ENCODE peak calls at places on chromosomes 16 and 17, in eight cellular contexts. One of them, this sample, is unnamed.

GRCh38 chr17:66448008-66448644 is 145.7 kb downstream of the PRKCA start:
- DNase-seq in substantia nigra: no peak
- DNase-seq in thyroid gland: no peak
- DNase-seq in A549: no peak
- DNase-seq in CD8-positive, alpha-beta T cell: no peak
- DNase-seq in neuronal stem cell: no peak
- DNase-seq in kidney: no peak
- DNase-seq in CD4-positive, alpha-beta memory T cell: no peak
- DNase-seq in this sample: no peak

GRCh38 chr17:4319221-4319620 is 47.3 kb downstream of the UBE2G1 start:
- DNase-seq in thyroid gland: no peak
- DNase-seq in kidney: no peak
- DNase-seq in substantia nigra: no peak
- DNase-seq in A549: no peak
- DNase-seq in neuronal stem cell: no peak
- DNase-seq in CD8-positive, alpha-beta T cell: no peak
- DNase-seq in CD4-positive, alpha-beta memory T cell: no peak
- DNase-seq in this sample: no peak

GRCh38 chr17:41695954-41696720 is 7.5 kb downstream of the EIF1 start:
- DNase-seq in neuronal stem cell: peak
- DNase-seq in A549: peak
- DNase-seq in kidney: no peak
- DNase-seq in CD8-positive, alpha-beta T cell: peak
- DNase-seq in thyroid gland: peak
- DNase-seq in substantia nigra: no peak
- DNase-seq in CD4-positive, alpha-beta memory T cell: peak
- DNase-seq in this sample: peak

GRCh38 chr17:63740464-63741181 is 976 bp downstream of the STRADA start:
- DNase-seq in A549: no peak
- DNase-seq in neuronal stem cell: no peak
- DNase-seq in CD8-positive, alpha-beta T cell: no peak
- DNase-seq in thyroid gland: no peak
- DNase-seq in substantia nigra: no peak
- DNase-seq in kidney: no peak
- DNase-seq in CD4-positive, alpha-beta memory T cell: peak
- DNase-seq in this sample: no peak

GRCh38 chr17:27324940-27325339 is 31.0 kb downstream of the WSB1 start:
- DNase-seq in kidney: no peak
- DNase-seq in CD8-positive, alpha-beta T cell: no peak
- DNase-seq in substantia nigra: no peak
- DNase-seq in thyroid gland: no peak
- DNase-seq in A549: no peak
- DNase-seq in neuronal stem cell: no peak
- DNase-seq in CD4-positive, alpha-beta memory T cell: no peak
- DNase-seq in this sample: no peak

GRCh38 chr16:15879255-15879804 is 9.1 kb downstream of the CEP20 start:
- DNase-seq in A549: peak
- DNase-seq in substantia nigra: no peak
- DNase-seq in thyroid gland: no peak
- DNase-seq in neuronal stem cell: no peak
- DNase-seq in CD4-positive, alpha-beta memory T cell: no peak
- DNase-seq in CD8-positive, alpha-beta T cell: no peak
- DNase-seq in kidney: no peak
- DNase-seq in this sample: no peak

GRCh38 chr17:76336756-76337412 is 16.8 kb downstream of the PRPSAP1 start:
- DNase-seq in CD8-positive, alpha-beta T cell: no peak
- DNase-seq in neuronal stem cell: peak
- DNase-seq in substantia nigra: no peak
- DNase-seq in A549: no peak
- DNase-seq in kidney: no peak
- DNase-seq in CD4-positive, alpha-beta memory T cell: no peak
- DNase-seq in thyroid gland: no peak
- DNase-seq in this sample: no peak

GRCh38 chr17:3770471-3770870 is 30.5 kb downstream of the ITGAE start:
- DNase-seq in CD8-positive, alpha-beta T cell: peak
- DNase-seq in kidney: peak
- DNase-seq in CD4-positive, alpha-beta memory T cell: no peak
- DNase-seq in neuronal stem cell: no peak
- DNase-seq in A549: no peak
- DNase-seq in substantia nigra: no peak
- DNase-seq in thyroid gland: no peak
- DNase-seq in this sample: no peak

GRCh38 chr17:13940858-13941665 is 128.2 kb upstream of the COX10 start:
- DNase-seq in substantia nigra: no peak
- DNase-seq in A549: peak
- DNase-seq in neuronal stem cell: no peak
- DNase-seq in kidney: no peak
- DNase-seq in thyroid gland: no peak
- DNase-seq in CD4-positive, alpha-beta memory T cell: no peak
- DNase-seq in CD8-positive, alpha-beta T cell: no peak
- DNase-seq in this sample: no peak

GRCh38 chr16:80527297-80527696 is 13.5 kb upstream of the DYNLRB2 start:
- DNase-seq in CD4-positive, alpha-beta memory T cell: peak
- DNase-seq in CD8-positive, alpha-beta T cell: peak
- DNase-seq in thyroid gland: no peak
- DNase-seq in substantia nigra: no peak
- DNase-seq in neuronal stem cell: peak
- DNase-seq in kidney: no peak
- DNase-seq in A549: peak
- DNase-seq in this sample: no peak

GRCh38 chr16:81495321-81496234 is 51.0 kb downstream of the CMIP start:
- DNase-seq in CD8-positive, alpha-beta T cell: no peak
- DNase-seq in CD4-positive, alpha-beta memory T cell: no peak
- DNase-seq in kidney: peak
- DNase-seq in substantia nigra: no peak
- DNase-seq in A549: no peak
- DNase-seq in thyroid gland: no peak
- DNase-seq in neuronal stem cell: no peak
- DNase-seq in this sample: no peak

GRCh38 chr17:42233148-42233547 is 38.9 kb upstream of the GHDC start:
- DNase-seq in thyroid gland: no peak
- DNase-seq in kidney: no peak
- DNase-seq in CD8-positive, alpha-beta T cell: no peak
- DNase-seq in A549: no peak
- DNase-seq in neuronal stem cell: no peak
- DNase-seq in CD4-positive, alpha-beta memory T cell: no peak
- DNase-seq in substantia nigra: no peak
- DNase-seq in this sample: no peak

GRCh38 chr17:30000001-30000754 is 58.7 kb downstream of the EFCAB5 start:
- DNase-seq in kidney: no peak
- DNase-seq in thyroid gland: no peak
- DNase-seq in substantia nigra: no peak
- DNase-seq in A549: peak
- DNase-seq in neuronal stem cell: no peak
- DNase-seq in CD8-positive, alpha-beta T cell: no peak
- DNase-seq in CD4-positive, alpha-beta memory T cell: peak
- DNase-seq in this sample: no peak

GRCh38 chr17:8606415-8606814 is 24.1 kb downstream of the MYH10 start:
- DNase-seq in A549: no peak
- DNase-seq in CD4-positive, alpha-beta memory T cell: no peak
- DNase-seq in CD8-positive, alpha-beta T cell: no peak
- DNase-seq in neuronal stem cell: no peak
- DNase-seq in substantia nigra: no peak
- DNase-seq in thyroid gland: peak
- DNase-seq in kidney: no peak
- DNase-seq in this sample: no peak

GRCh38 chr17:72920513-72920912 is 172.0 kb downstream of the SLC39A11 start:
- DNase-seq in substantia nigra: no peak
- DNase-seq in neuronal stem cell: no peak
- DNase-seq in CD8-positive, alpha-beta T cell: no peak
- DNase-seq in kidney: no peak
- DNase-seq in CD4-positive, alpha-beta memory T cell: no peak
- DNase-seq in A549: no peak
- DNase-seq in thyroid gland: no peak
- DNase-seq in this sample: no peak

GRCh38 chr16:89607937-89608740 is 5.3 kb upstream of the DPEP1 start:
- DNase-seq in thyroid gland: no peak
- DNase-seq in substantia nigra: no peak
- DNase-seq in kidney: no peak
- DNase-seq in CD8-positive, alpha-beta T cell: no peak
- DNase-seq in CD4-positive, alpha-beta memory T cell: no peak
- DNase-seq in A549: no peak
- DNase-seq in neuronal stem cell: no peak
- DNase-seq in this sample: no peak

GRCh38 chr17:57860414-57860999 is 10.7 kb upstream of the MRPS23 start:
- DNase-seq in thyroid gland: no peak
- DNase-seq in neuronal stem cell: no peak
- DNase-seq in A549: no peak
- DNase-seq in CD8-positive, alpha-beta T cell: no peak
- DNase-seq in substantia nigra: no peak
- DNase-seq in kidney: no peak
- DNase-seq in CD4-positive, alpha-beta memory T cell: no peak
- DNase-seq in this sample: no peak

GRCh38 chr16:3841729-3842508 is 38.6 kb downstream of the CREBBP start:
- DNase-seq in substantia nigra: no peak
- DNase-seq in CD4-positive, alpha-beta memory T cell: no peak
- DNase-seq in CD8-positive, alpha-beta T cell: no peak
- DNase-seq in kidney: no peak
- DNase-seq in A549: no peak
- DNase-seq in thyroid gland: no peak
- DNase-seq in neuronal stem cell: no peak
- DNase-seq in this sample: no peak

GRCh38 chr16:63005356-63005755 is 969.1 kb upstream of the CDH8 start:
- DNase-seq in neuronal stem cell: no peak
- DNase-seq in CD8-positive, alpha-beta T cell: no peak
- DNase-seq in thyroid gland: no peak
- DNase-seq in CD4-positive, alpha-beta memory T cell: no peak
- DNase-seq in substantia nigra: no peak
- DNase-seq in A549: no peak
- DNase-seq in kidney: no peak
- DNase-seq in this sample: no peak

GRCh38 chr16:30491744-30492308 is 19.3 kb downstream of the ITGAL start:
- DNase-seq in thyroid gland: peak
- DNase-seq in CD4-positive, alpha-beta memory T cell: no peak
- DNase-seq in substantia nigra: no peak
- DNase-seq in neuronal stem cell: no peak
- DNase-seq in kidney: no peak
- DNase-seq in A549: peak
- DNase-seq in CD8-positive, alpha-beta T cell: peak
- DNase-seq in this sample: no peak

GRCh38 chr17:44014437-44015172 is at the start of gene TMEM101:
- DNase-seq in thyroid gland: peak
- DNase-seq in substantia nigra: peak
- DNase-seq in CD8-positive, alpha-beta T cell: peak
- DNase-seq in neuronal stem cell: peak
- DNase-seq in CD4-positive, alpha-beta memory T cell: peak
- DNase-seq in A549: peak
- DNase-seq in kidney: peak
- DNase-seq in this sample: peak

GRCh38 chr17:55356440-55357328 is 65.0 kb downstream of the MMD start:
- DNase-seq in kidney: no peak
- DNase-seq in A549: peak
- DNase-seq in CD4-positive, alpha-beta memory T cell: peak
- DNase-seq in substantia nigra: peak
- DNase-seq in neuronal stem cell: peak
- DNase-seq in CD8-positive, alpha-beta T cell: peak
- DNase-seq in thyroid gland: peak
- DNase-seq in this sample: no peak

GRCh38 chr16:1964046-1964505 is 550 bp downstream of the RPS2 start:
- DNase-seq in kidney: peak
- DNase-seq in CD4-positive, alpha-beta memory T cell: peak
- DNase-seq in CD8-positive, alpha-beta T cell: no peak
- DNase-seq in A549: peak
- DNase-seq in substantia nigra: no peak
- DNase-seq in thyroid gland: peak
- DNase-seq in neuronal stem cell: no peak
- DNase-seq in this sample: no peak

GRCh38 chr16:65314246-65315003 is 192.6 kb upstream of the CDH11 start:
- DNase-seq in A549: no peak
- DNase-seq in neuronal stem cell: no peak
- DNase-seq in thyroid gland: no peak
- DNase-seq in CD8-positive, alpha-beta T cell: no peak
- DNase-seq in kidney: no peak
- DNase-seq in substantia nigra: no peak
- DNase-seq in CD4-positive, alpha-beta memory T cell: no peak
- DNase-seq in this sample: no peak
- H3K27ac ChIP-seq in A549: no peak
- H3K27ac ChIP-seq in neuronal stem cell: no peak
- H3K27ac ChIP-seq in thyroid gland: no peak
- H3K27ac ChIP-seq in CD8-positive, alpha-beta T cell: no peak
- H3K27ac ChIP-seq in kidney: no peak
- H3K27ac ChIP-seq in substantia nigra: no peak
- H3K27ac ChIP-seq in CD4-positive, alpha-beta memory T cell: no peak
- H3K27ac ChIP-seq in this sample: no peak

DNA sequence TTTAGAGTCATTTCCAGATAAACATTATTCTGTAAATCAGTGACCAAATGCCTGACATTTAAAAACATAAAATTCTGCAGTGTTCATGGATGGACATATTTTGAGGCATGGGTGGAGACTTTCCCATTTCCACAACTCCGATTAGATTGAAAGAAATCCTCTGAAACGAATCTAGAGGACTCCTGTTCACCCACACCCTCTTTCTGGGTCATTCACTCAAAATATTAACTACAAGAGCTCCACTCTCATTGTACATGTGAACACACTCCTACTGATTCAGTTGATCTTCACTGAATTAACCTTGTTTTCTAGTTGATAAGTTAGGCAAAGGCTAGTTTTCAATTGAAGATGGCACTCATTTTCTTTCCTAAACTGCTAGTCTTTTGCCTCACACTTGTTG is 44.1 kb downstream of the GRB7 start:
- DNase-seq in CD4-positive, alpha-beta memory T cell: no peak
- DNase-seq in kidney: no peak
- DNase-seq in A549: no peak
- DNase-seq in CD8-positive, alpha-beta T cell: no peak
- DNase-seq in thyroid gland: no peak
- DNase-seq in substantia nigra: no peak
- DNase-seq in neuronal stem cell: no peak
- DNase-seq in this sample: no peak
- H3K27ac ChIP-seq in CD4-positive, alpha-beta memory T cell: peak
- H3K27ac ChIP-seq in kidney: no peak
- H3K27ac ChIP-seq in A549: no peak
- H3K27ac ChIP-seq in CD8-positive, alpha-beta T cell: no peak
- H3K27ac ChIP-seq in thyroid gland: no peak
- H3K27ac ChIP-seq in substantia nigra: no peak
- H3K27ac ChIP-seq in neuronal stem cell: no peak
- H3K27ac ChIP-seq in this sample: no peak

DNA sequence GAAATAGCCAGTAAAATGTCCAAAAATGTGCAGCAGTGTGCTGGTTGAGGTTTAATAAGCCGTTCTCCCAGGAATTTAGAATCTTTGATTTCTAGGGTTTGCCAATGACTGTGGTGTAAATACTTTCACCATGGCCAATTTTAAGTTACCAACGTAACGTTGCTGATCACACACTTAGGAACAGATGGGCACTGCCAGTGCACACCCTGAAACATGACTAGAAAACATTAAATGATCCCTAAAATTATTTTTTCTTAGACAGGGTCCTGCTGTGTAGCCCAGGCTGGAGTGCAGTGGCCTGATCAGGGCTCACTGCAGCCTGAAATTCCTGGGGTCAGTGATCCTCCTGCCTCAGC is 3.2 kb downstream of the CA5A start:
- DNase-seq in substantia nigra: no peak
- DNase-seq in CD4-positive, alpha-beta memory T cell: no peak
- DNase-seq in kidney: no peak
- DNase-seq in CD8-positive, alpha-beta T cell: no peak
- DNase-seq in A549: no peak
- DNase-seq in thyroid gland: no peak
- DNase-seq in neuronal stem cell: no peak
- DNase-seq in this sample: no peak
- H3K27ac ChIP-seq in substantia nigra: no peak
- H3K27ac ChIP-seq in CD4-positive, alpha-beta memory T cell: no peak
- H3K27ac ChIP-seq in kidney: no peak
- H3K27ac ChIP-seq in CD8-positive, alpha-beta T cell: no peak
- H3K27ac ChIP-seq in A549: no peak
- H3K27ac ChIP-seq in thyroid gland: no peak
- H3K27ac ChIP-seq in neuronal stem cell: no peak
- H3K27ac ChIP-seq in this sample: no peak

GRCh38 chr16:57606147-57606846 is 22.1 kb upstream of the ADGRG1 start:
- DNase-seq in substantia nigra: no peak
- DNase-seq in thyroid gland: no peak
- DNase-seq in neuronal stem cell: no peak
- DNase-seq in CD4-positive, alpha-beta memory T cell: no peak
- DNase-seq in CD8-positive, alpha-beta T cell: no peak
- DNase-seq in kidney: no peak
- DNase-seq in A549: no peak
- DNase-seq in this sample: no peak
- H3K27ac ChIP-seq in substantia nigra: no peak
- H3K27ac ChIP-seq in thyroid gland: no peak
- H3K27ac ChIP-seq in neuronal stem cell: no peak
- H3K27ac ChIP-seq in CD4-positive, alpha-beta memory T cell: no peak
- H3K27ac ChIP-seq in CD8-positive, alpha-beta T cell: no peak
- H3K27ac ChIP-seq in kidney: peak
- H3K27ac ChIP-seq in A549: peak
- H3K27ac ChIP-seq in this sample: no peak